ENCODE peak calls at places on chromosomes 3 and 15, in five cellular contexts. A, G, J, P and W are unnamed samples.

GRCh38 chr15:39261397-39261796 is 319.5 kb upstream of the THBS1 start:
- DNase-seq in J (no peak), A (no peak), P (no peak), G (no peak), W (no peak)

GRCh38 chr3:148036331-148036881 is 627.2 kb downstream of the ZIC1 start:
- DNase-seq in J (no peak), A (no peak), G (no peak), P (no peak), W (no peak)

GRCh38 chr3:55118453-55118852 is 190.6 kb upstream of the LRTM1 start:
- DNase-seq in G (no peak), J (no peak), P (no peak), A (no peak), W (no peak)

GRCh38 chr3:63895422-63896189 is 16.6 kb downstream of the SCAANT1 start:
- DNase-seq in P (no peak), J (no peak), A (no peak), G (no peak), W (no peak)

GRCh38 chr15:40323953-40324937 is 753 bp downstream of the INAFM2 start:
- DNase-seq in J (no peak), P (no peak), A (no peak), G (peak; percentile 15), W (no peak)

GRCh38 chr3:25437953-25438352 is 9.9 kb downstream of the RARB start:
- DNase-seq in G (no peak), J (no peak), A (no peak), P (no peak), W (no peak)

GRCh38 chr3:107993771-107994170 is 97.1 kb downstream of the CD47 start:
- DNase-seq in J (no peak), G (no peak), A (no peak), P (no peak), W (no peak)

GRCh38 chr15:60814062-60814461 is 335.1 kb upstream of the ICE2 start:
- DNase-seq in P (no peak), G (no peak), J (no peak), A (no peak), W (no peak)

GRCh38 chr3:189773056-189773455 is 141.9 kb downstream of the TP63 start:
- DNase-seq in A (no peak), J (no peak), P (no peak), G (no peak), W (no peak)

GRCh38 chr3:99753268-99753975 is 64.2 kb upstream of the CMSS1 start:
- DNase-seq in J (no peak), G (peak; percentile 35), A (peak; percentile 1), P (peak; percentile 47), W (no peak)

GRCh38 chr3:120145498-120146285 is 51.4 kb upstream of the GSK3B start:
- DNase-seq in G (no peak), P (no peak), A (no peak), J (no peak), W (peak; percentile 63)

GRCh38 chr3:174633342-174633741 is 225.8 kb upstream of the NAALADL2 start:
- DNase-seq in P (no peak), G (no peak), J (no peak), A (no peak), W (no peak)

GRCh38 chr3:176058856-176059255 is 1138.4 kb downstream of the TBL1XR1 start:
- DNase-seq in G (no peak), J (no peak), P (no peak), A (no peak), W (no peak)

GRCh38 chr3:135041586-135041985 is 246.5 kb downstream of the EPHB1 start:
- DNase-seq in J (no peak), P (no peak), A (no peak), G (no peak), W (no peak)

GRCh38 chr3:26622634-26623408 is at the start of gene LRRC3B:
- DNase-seq in J (peak; percentile 30), P (peak; percentile 80), A (no peak), G (no peak), W (peak; percentile 82)

GRCh38 chr3:32421991-32422859 is 30.6 kb downstream of the CMTM7 start:
- DNase-seq in J (no peak), P (no peak), A (no peak), G (peak; percentile 67), W (peak; percentile 29)

GRCh38 chr3:64830681-64831080 is 142.9 kb upstream of the ADAMTS9 start:
- DNase-seq in P (no peak), G (no peak), J (no peak), A (no peak), W (no peak)